ENCODE peak calls at places on chromosomes 2 and 18, in nine cellular contexts. R is adrenal gland; E is heart right ventricle; M is cardiac muscle cell; O is hepatocyte; X is HAP-1; D is CD4-positive, alpha-beta memory T cell; G is right cardiac atrium; W is CD8-positive, alpha-beta T cell. K is an unnamed sample.
A peak's percentile ranks its signal among the peaks of the same experiment; 100 is the strongest.

GRCh38 chr2:32377928-32378327 is 21.1 kb downstream of the BIRC6 start:
- DNase-seq in R (no peak), O (no peak), D (no peak), E (no peak), W (no peak), X (no peak), M (no peak), G (no peak), K (no peak)

GRCh38 chr18:3596324-3597158 is 146.6 kb downstream of the TGIF1 start:
- DNase-seq in X (peak; percentile 40), W (no peak), E (peak; percentile 43), D (peak; percentile 24), O (peak; percentile 54), R (peak; percentile 77), M (no peak), G (peak; percentile 59), K (peak; percentile 25)

GRCh38 chr2:127683766-127684165 is 8.4 kb upstream of the LIMS2 start:
- DNase-seq in W (no peak), M (peak; percentile 26), E (no peak), O (no peak), R (no peak), G (no peak), D (no peak), X (no peak), K (no peak)

GRCh38 chr18:58805482-58806187 is 59.0 kb upstream of the ZNF532 start:
- DNase-seq in D (no peak), E (no peak), W (no peak), O (no peak), R (no peak), M (no peak), G (no peak), X (peak; percentile 96), K (no peak)

GRCh38 chr18:26233208-26233607 is 7.0 kb downstream of the TAF4B start:
- DNase-seq in M (no peak), X (no peak), D (no peak), E (no peak), O (no peak), W (no peak), R (no peak), G (no peak), K (no peak)

GRCh38 chr2:125516496-125517109 is 1139.4 kb upstream of the GYPC start:
- DNase-seq in G (no peak), M (peak; percentile 3), E (no peak), O (peak; percentile 37), D (no peak), W (no peak), X (no peak), R (no peak), K (no peak)

GRCh38 chr2:236264256-236264655 is at the start of gene ASB18:
- DNase-seq in X (no peak), E (peak; percentile 61), O (no peak), R (no peak), M (no peak), G (peak; percentile 42), W (no peak), D (no peak), K (no peak)

GRCh38 chr2:7118606-7119503 is 201.6 kb downstream of the RNF144A start:
- DNase-seq in G (peak; percentile 19), X (no peak), M (peak; percentile 37), E (no peak), D (no peak), W (no peak), O (peak; percentile 58), R (no peak), K (no peak)

GRCh38 chr2:205461678-205462665 is 220.3 kb upstream of the NRP2 start:
- DNase-seq in D (no peak), X (no peak), M (no peak), E (no peak), O (no peak), R (no peak), G (no peak), W (no peak), K (no peak)

GRCh38 chr18:1668284-1668683 is 763.6 kb downstream of the ADCYAP1 start:
- DNase-seq in W (no peak), M (no peak), X (no peak), O (no peak), R (no peak), D (no peak), E (no peak), G (no peak), K (no peak)

GRCh38 chr2:151638188-151638933 is 95.9 kb downstream of the NEB start:
- DNase-seq in D (peak; percentile 59), O (peak; percentile 27), X (no peak), E (no peak), M (no peak), R (peak; percentile 24), G (no peak), W (no peak), K (no peak)

GRCh38 chr2:142758973-142759372 is 118.5 kb upstream of the KYNU start:
- DNase-seq in G (no peak), X (no peak), W (no peak), R (no peak), E (no peak), O (no peak), M (no peak), D (no peak), K (no peak)

GRCh38 chr2:127586136-127586535 is 50.7 kb downstream of the MYO7B start:
- DNase-seq in X (no peak), O (no peak), W (no peak), E (no peak), M (no peak), G (no peak), R (no peak), D (no peak), K (no peak)

GRCh38 chr2:54106631-54107454 is 8.6 kb upstream of the ACYP2 start:
- DNase-seq in X (peak; percentile 74), W (no peak), O (peak; percentile 73), M (peak; percentile 64), E (no peak), R (peak; percentile 60), G (no peak), D (peak; percentile 53), K (no peak)

GRCh38 chr18:9705183-9705864 is 2.8 kb upstream of the RAB31 start:
- DNase-seq in M (peak; percentile 64), R (no peak), O (peak; percentile 41), W (no peak), D (no peak), X (no peak), G (no peak), E (no peak), K (no peak)

GRCh38 chr2:166458682-166459081 is 35.4 kb downstream of the SCN7A start:
- DNase-seq in W (no peak), X (no peak), M (no peak), R (no peak), E (no peak), D (no peak), G (no peak), O (no peak), K (no peak)

GRCh38 chr2:161681043-161681442 is 56.8 kb downstream of the SLC4A10 start:
- DNase-seq in E (no peak), D (no peak), G (no peak), X (no peak), O (no peak), M (peak; percentile 39), R (no peak), W (no peak), K (no peak)

GRCh38 chr2:168136392-168136977 is 110.9 kb downstream of the STK39 start:
- DNase-seq in M (peak; percentile 63), E (no peak), W (no peak), G (no peak), R (no peak), O (no peak), X (peak; percentile 45), D (peak; percentile 19), K (no peak)

DNA sequence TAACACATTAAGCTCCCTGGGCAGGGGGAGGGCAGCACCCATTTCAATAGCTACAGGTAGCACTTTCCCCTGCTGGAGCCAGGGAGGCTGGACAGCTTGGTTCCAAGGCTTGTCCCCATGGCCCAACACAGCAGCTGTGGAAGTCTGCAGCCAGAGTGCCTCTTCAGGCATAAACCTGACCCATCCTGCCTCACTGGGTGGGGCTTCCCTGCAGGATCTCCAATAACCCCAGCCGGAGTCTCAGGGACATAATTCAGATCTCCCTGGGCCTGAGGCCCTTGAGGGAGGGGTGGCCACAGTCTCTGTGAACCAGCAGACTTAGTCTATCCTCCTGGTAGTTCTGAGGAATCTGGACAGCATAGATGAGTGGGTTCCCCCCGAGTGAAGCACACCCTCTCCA is 1001.9 kb upstream of the CHAC2 start:
- DNase-seq in D (no peak), X (no peak), R (no peak), G (no peak), O (no peak), M (no peak), W (no peak), E (no peak), K (no peak)
- H3K9me3 ChIP-seq in D (no peaks in the 10 kb centered on the region), X (no peaks in the 10 kb centered on the region), R (no peaks in the 10 kb centered on the region), G (no peaks in the 10 kb centered on the region), O (no peaks in the 10 kb centered on the region), M (no peaks in the 10 kb centered on the region), W (no peaks in the 10 kb centered on the region), E (peaks cover 19% of the 10 kb centered on the region), K (no peaks in the 10 kb centered on the region)

DNA sequence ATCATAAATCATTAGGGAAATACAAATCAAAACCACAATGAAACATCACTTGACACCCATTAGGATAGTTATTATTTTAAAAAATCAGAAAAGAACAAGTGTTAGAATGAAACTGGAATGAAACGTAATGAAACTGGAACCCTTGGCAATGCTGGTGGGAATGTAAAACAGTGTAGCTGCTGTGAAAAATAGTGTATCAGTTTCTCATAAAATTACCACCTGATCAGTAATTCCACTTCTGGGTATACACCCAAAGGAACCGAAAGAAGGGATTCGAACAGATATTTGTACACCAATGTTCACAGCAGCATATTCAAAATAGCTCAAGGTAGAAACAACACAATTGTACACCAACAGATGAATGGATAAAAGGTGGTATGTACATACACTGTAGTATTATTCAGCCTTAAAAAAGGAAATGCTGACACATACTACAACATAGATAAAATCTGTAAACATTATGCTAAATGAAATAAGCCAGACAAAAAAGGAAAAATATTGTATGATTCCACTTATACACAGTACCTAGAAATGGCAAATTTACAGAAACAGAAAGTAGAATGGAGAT is 27.0 kb downstream of the ROCK1 start:
- DNase-seq in X (no peak), E (no peak), M (no peak), W (no peak), O (no peak), G (no peak), D (no peak), R (no peak), K (no peak)
- H3K9me3 ChIP-seq in X (no peaks in the 10 kb centered on the region), E (peaks cover 48% of the 10 kb centered on the region), M (no peaks in the 10 kb centered on the region), W (peaks cover 5% of the 10 kb centered on the region), O (no peaks in the 10 kb centered on the region), G (no peaks in the 10 kb centered on the region), D (no peaks in the 10 kb centered on the region), R (no peaks in the 10 kb centered on the region), K (no peaks in the 10 kb centered on the region)

GRCh38 chr2:113213061-113213930 is 39.5 kb downstream of the PSD4 start:
- DNase-seq in D (no peak), O (no peak), M (no peak), E (no peak), R (no peak), G (no peak), W (no peak), X (no peak), K (no peak)
- H3K9me3 ChIP-seq in D (no peaks in the 10 kb centered on the region), O (no peaks in the 10 kb centered on the region), M (no peaks in the 10 kb centered on the region), E (no peaks in the 10 kb centered on the region), R (no peaks in the 10 kb centered on the region), G (no peaks in the 10 kb centered on the region), W (no peaks in the 10 kb centered on the region), X (no peaks in the 10 kb centered on the region), K (no peaks in the 10 kb centered on the region)

GRCh38 chr2:139643139-139643538 is 862.9 kb upstream of the NXPH2 start:
- DNase-seq in G (no peak), D (no peak), O (no peak), W (no peak), R (no peak), E (no peak), M (no peak), X (peak; percentile 21), K (no peak)

GRCh38 chr2:139645617-139646016 is 865.4 kb upstream of the NXPH2 start:
- DNase-seq in W (no peak), D (no peak), O (no peak), R (no peak), X (no peak), E (no peak), G (no peak), M (no peak), K (no peak)
- H3K9me3 ChIP-seq in W (no peaks in the 10 kb centered on the region), D (no peaks in the 10 kb centered on the region), O (peaks cover 8% of the 10 kb centered on the region), R (no peaks in the 10 kb centered on the region), X (peaks cover 5% of the 10 kb centered on the region), E (peaks cover 75% of the 10 kb centered on the region), G (no peaks in the 10 kb centered on the region), M (no peaks in the 10 kb centered on the region), K (no peaks in the 10 kb centered on the region)